ENCODE peak calls at places on chromosomes 3 and 15, in ten cellular contexts. P is HL-60; U is CD4-positive, alpha-beta memory T cell; E is body of pancreas; H is fibroblast of the aortic adventitia; V is HFF-Myc; S is cardiac fibroblast; C is CD8-positive, alpha-beta memory T cell; I is colonic mucosa; T is uterus. K is an unnamed sample.

GRCh38 chr3:136343873-136344281 is 93.7 kb downstream of the PCCB start:
- DNase-seq in I (peak), U (no peak), V (peak), S (peak), E (peak), C (no peak), T (peak), P (no peak), H (peak), K (no peak)

GRCh38 chr15:81749667-81750360 is 296.0 kb downstream of the MEX3B start:
- DNase-seq in T (no peak), H (no peak), S (no peak), U (no peak), C (no peak), E (no peak), V (no peak), I (no peak), P (no peak), K (no peak)

GRCh38 chr3:24096695-24097290 is 151.7 kb downstream of the NR1D2 start:
- DNase-seq in U (no peak), P (no peak), V (no peak), I (no peak), E (no peak), T (no peak), H (no peak), C (no peak), S (peak), K (no peak)

GRCh38 chr3:11288021-11288491 is 15.9 kb downstream of the ATG7 start:
- DNase-seq in S (peak), I (no peak), C (no peak), U (no peak), T (no peak), H (peak), E (no peak), P (no peak), V (no peak), K (no peak)

GRCh38 chr3:4113811-4114522 is 189.2 kb upstream of the SETMAR start:
- DNase-seq in H (no peak), U (no peak), I (no peak), C (no peak), P (no peak), V (no peak), E (no peak), T (no peak), S (no peak), K (no peak)

GRCh38 chr3:99721633-99722007 is 83.2 kb downstream of the COL8A1 start:
- DNase-seq in C (no peak), H (no peak), S (no peak), V (no peak), P (no peak), U (no peak), T (no peak), E (no peak), I (no peak), K (no peak)

GRCh38 chr3:57120803-57121174 is 44.4 kb downstream of the IL17RD start:
- DNase-seq in T (no peak), I (no peak), V (no peak), P (no peak), U (no peak), H (no peak), E (no peak), C (no peak), S (no peak), K (no peak)

GRCh38 chr15:73717802-73718201 is 33.6 kb downstream of the CD276 start:
- DNase-seq in T (no peak), I (no peak), V (no peak), P (no peak), H (no peak), U (no peak), C (no peak), S (no peak), E (no peak), K (no peak)

GRCh38 chr3:146177986-146178385 is 17.0 kb upstream of the PLOD2 start:
- DNase-seq in V (no peak), H (no peak), S (no peak), U (no peak), T (no peak), I (no peak), C (no peak), P (no peak), E (no peak), K (no peak)

GRCh38 chr3:88263417-88264116 is 113.8 kb downstream of the C3orf38 start:
- DNase-seq in S (no peak), E (no peak), H (no peak), C (no peak), I (no peak), P (no peak), V (no peak), U (no peak), T (no peak), K (no peak)

GRCh38 chr3:101229681-101230080 is 90.7 kb downstream of the IMPG2 start:
- DNase-seq in H (peak), U (no peak), S (peak), C (no peak), I (no peak), E (no peak), T (no peak), V (no peak), P (no peak), K (peak)

GRCh38 chr3:76369170-76369569 is 583.8 kb upstream of the ZNF717 start:
- DNase-seq in I (no peak), S (peak), P (no peak), U (no peak), T (no peak), H (no peak), C (no peak), V (no peak), E (no peak), K (peak)

GRCh38 chr15:54519577-54519976 is 541.3 kb downstream of the UNC13C start:
- DNase-seq in U (peak), P (no peak), H (no peak), T (no peak), S (no peak), I (no peak), E (no peak), C (no peak), V (no peak), K (peak)

GRCh38 chr15:55899537-55899936 is 93.9 kb downstream of the NEDD4 start:
- DNase-seq in V (no peak), I (no peak), C (no peak), T (no peak), H (no peak), U (no peak), S (no peak), E (no peak), P (no peak), K (no peak)

GRCh38 chr15:55900019-55900418 is 93.4 kb downstream of the NEDD4 start:
- DNase-seq in E (no peak), S (no peak), I (no peak), T (no peak), V (no peak), P (no peak), U (no peak), C (no peak), H (no peak), K (no peak)

GRCh38 chr15:55893852-55894251 is 99.6 kb downstream of the NEDD4 start:
- DNase-seq in H (no peak), U (no peak), S (no peak), I (no peak), T (no peak), V (no peak), C (no peak), E (no peak), P (no peak), K (no peak)

GRCh38 chr15:55897560-55898336 is 95.7 kb downstream of the NEDD4 start:
- DNase-seq in H (peak), I (peak), U (no peak), V (peak), E (peak), P (peak), C (no peak), S (peak), T (peak), K (no peak)

GRCh38 chr15:55894406-55894965 is 98.9 kb downstream of the NEDD4 start:
- DNase-seq in U (no peak), P (no peak), T (no peak), H (no peak), E (no peak), I (no peak), C (no peak), V (no peak), S (no peak), K (no peak)
- H3K4me3 ChIP-seq in U (no peak), P (no peak), T (no peak), H (no peak), E (no peak), I (no peak), C (no peak), V (no peak), S (no peak), K (no peak)

GRCh38 chr3:124295358-124295757 is 303.4 kb upstream of the ROPN1 start:
- DNase-seq in S (no peak), E (no peak), P (no peak), C (no peak), I (no peak), V (no peak), H (no peak), T (no peak), U (no peak), K (no peak)
- H3K4me3 ChIP-seq in S (no peak), E (no peak), P (no peak), C (no peak), I (no peak), V (no peak), H (no peak), T (no peak), U (no peak), K (no peak)

GRCh38 chr3:170322501-170323328 is 34.8 kb upstream of the SKIL start:
- DNase-seq in I (no peak), H (no peak), U (no peak), S (no peak), P (no peak), V (no peak), T (no peak), C (no peak), E (no peak), K (no peak)
- H3K4me3 ChIP-seq in I (no peak), H (no peak), U (no peak), S (no peak), P (no peak), V (no peak), T (no peak), C (no peak), E (no peak), K (no peak)

DNA sequence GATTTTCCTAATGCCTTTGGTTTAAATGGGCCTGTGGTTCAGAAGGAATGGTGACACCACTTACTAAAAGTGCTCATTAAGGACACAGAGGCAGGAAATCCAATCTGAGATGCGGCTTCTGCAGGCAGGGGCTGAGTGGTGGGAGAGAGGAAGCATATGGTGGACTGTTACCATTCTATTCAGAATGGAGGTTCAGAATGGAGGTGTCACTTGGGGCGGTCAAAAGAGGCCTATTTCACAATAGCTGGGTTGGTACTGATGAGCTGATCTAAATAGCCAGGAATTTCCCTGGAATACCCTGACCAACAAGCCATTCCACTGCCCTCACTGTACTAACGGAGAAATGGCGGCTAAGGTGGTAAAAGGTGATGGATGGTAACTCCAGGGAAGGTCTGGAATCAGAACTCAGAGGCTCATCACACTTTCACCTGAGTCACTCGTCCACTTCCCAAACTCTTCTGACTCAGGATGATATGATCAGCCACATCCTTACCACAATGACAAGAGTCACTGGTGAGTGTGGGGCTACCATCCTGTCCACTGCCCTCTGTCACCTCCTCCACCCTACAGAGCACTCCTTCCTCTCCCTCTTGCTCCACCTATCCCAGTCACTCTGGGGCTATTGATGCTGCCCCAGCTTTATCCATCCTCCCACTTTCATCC is 15.7 kb downstream of the RFT1 start:
- DNase-seq in V (no peak), T (no peak), I (no peak), C (no peak), S (peak), P (no peak), U (no peak), H (no peak), E (no peak), K (no peak)
- H3K4me3 ChIP-seq in V (no peak), T (no peak), I (no peak), C (no peak), S (no peak), P (no peak), U (no peak), H (no peak), E (no peak), K (no peak)

GRCh38 chr15:69000091-69000490 is 14.4 kb upstream of the NOX5 start:
- DNase-seq in S (no peak), T (no peak), V (no peak), I (no peak), H (no peak), E (no peak), U (no peak), C (no peak), P (no peak), K (no peak)

GRCh38 chr15:69002783-69003182 is 11.7 kb upstream of the NOX5 start:
- DNase-seq in H (no peak), C (no peak), U (no peak), P (no peak), T (no peak), V (no peak), I (no peak), S (no peak), E (no peak), K (no peak)

GRCh38 chr15:69008056-69008455 is 6.4 kb upstream of the NOX5 start:
- DNase-seq in C (no peak), E (no peak), V (no peak), I (no peak), S (no peak), U (no peak), T (no peak), H (no peak), P (no peak), K (no peak)

GRCh38 chr15:69000725-69001503 is 13.6 kb upstream of the NOX5 start:
- DNase-seq in T (no peak), P (no peak), C (no peak), H (no peak), E (no peak), I (no peak), V (no peak), S (no peak), U (no peak), K (no peak)

DNA sequence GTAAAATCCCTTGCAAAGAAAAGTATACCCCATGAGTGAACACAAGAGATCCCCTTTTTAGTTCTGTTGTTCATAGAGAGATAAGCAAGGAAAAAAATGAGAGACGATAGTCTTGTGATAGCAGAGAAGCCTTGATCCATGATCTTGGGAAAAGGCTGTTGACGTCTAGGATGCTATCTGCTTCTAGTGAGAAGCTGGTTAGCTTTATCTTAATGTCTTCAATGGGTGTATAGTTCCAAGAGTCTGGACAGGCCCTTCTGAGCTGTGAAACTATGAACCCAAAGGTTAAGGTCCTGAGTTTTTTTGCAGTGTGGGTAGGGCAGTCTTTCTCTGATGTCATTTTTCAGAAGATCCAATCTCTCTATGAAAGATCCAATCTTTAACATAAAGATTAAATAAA is 10.5 kb upstream of the NOX5 start:
- DNase-seq in H (no peak), U (no peak), P (no peak), S (no peak), T (no peak), C (no peak), E (no peak), V (no peak), I (no peak), K (no peak)
- H3K4me3 ChIP-seq in H (no peak), U (no peak), P (no peak), S (no peak), T (no peak), C (no peak), E (no peak), V (no peak), I (no peak), K (no peak)

GRCh38 chr3:141051641-141052569 is 758 bp downstream of the SPSB4 start:
- DNase-seq in C (no peak), H (peak), U (no peak), P (no peak), I (no peak), S (peak), E (peak), T (no peak), V (no peak), K (no peak)
- H3K4me3 ChIP-seq in C (no peak), H (no peak), U (no peak), P (no peak), I (peak), S (no peak), E (peak), T (peak), V (peak), K (peak)